ENCODE peak calls at places on chromosomes 7 and 10, in nine cellular contexts. M, K, R, A, G, L, X, O and U are unnamed samples.

GRCh38 chr7:41715000-41715399 is 12.1 kb upstream of the INHBA start:
- DNase-seq in M (no peak), K (no peak), R (no peak), A (no peak), G (no peak), L (no peak), X (no peak), O (no peak), U (no peak)

GRCh38 chr7:101690061-101690460 is 61.0 kb upstream of the MYL10 start:
- DNase-seq in M (no peak), K (no peak), R (no peak), A (no peak), G (no peak), L (no peak), X (no peak), O (no peak), U (no peak)

GRCh38 chr7:150978136-150978789 is at the start of gene KCNH2:
- DNase-seq in M (no peak), K (no peak), R (peak; percentile 80), A (no peak), G (peak; percentile 28), L (no peak), X (no peak), O (no peak), U (no peak)

GRCh38 chr7:150434240-150434639 is 16.2 kb upstream of the GIMAP8 start:
- DNase-seq in M (no peak), K (no peak), R (no peak), A (no peak), G (no peak), L (no peak), X (no peak), O (no peak), U (no peak)

GRCh38 chr10:95246582-95247051 is 44.2 kb downstream of the PDLIM1 start:
- DNase-seq in M (peak; percentile 48), K (peak; percentile 50), R (peak; percentile 25), A (peak; percentile 37), G (no peak), L (peak; percentile 73), X (peak; percentile 52), O (no peak), U (peak; percentile 24)

GRCh38 chr7:28409716-28410627 is 2.3 kb upstream of the CREB5 start:
- DNase-seq in M (no peak), K (no peak), R (no peak), A (no peak), G (no peak), L (peak; percentile 19), X (no peak), O (peak; percentile 84), U (no peak)

GRCh38 chr10:30979956-30980355 is 51.7 kb downstream of the ZNF438 start:
- DNase-seq in M (no peak), K (no peak), R (no peak), A (no peak), G (no peak), L (no peak), X (no peak), O (no peak), U (no peak)

GRCh38 chr10:48609899-48610584 is 5.2 kb upstream of the ARHGAP22 start:
- DNase-seq in M (no peak), K (no peak), R (no peak), A (no peak), G (no peak), L (no peak), X (no peak), O (no peak), U (no peak)

GRCh38 chr10:124648738-124649137 is 95.4 kb downstream of the FAM53B start:
- DNase-seq in M (no peak), K (peak; percentile 51), R (peak; percentile 92), A (peak; percentile 32), G (peak; percentile 56), L (no peak), X (peak; percentile 53), O (no peak), U (no peak)

GRCh38 chr10:124239134-124239533 is 145.7 kb upstream of the CHST15 start:
- DNase-seq in M (no peak), K (no peak), R (no peak), A (no peak), G (no peak), L (no peak), X (no peak), O (no peak), U (no peak)

GRCh38 chr7:27158436-27159277 is 2.2 kb upstream of the HOXA7 start:
- DNase-seq in M (no peak), K (no peak), R (no peak), A (no peak), G (no peak), L (no peak), X (no peak), O (peak; percentile 75), U (no peak)

GRCh38 chr7:20407585-20408466 is 77.1 kb downstream of the ITGB8 start:
- DNase-seq in M (no peak), K (no peak), R (no peak), A (no peak), G (no peak), L (peak; percentile 23), X (no peak), O (no peak), U (no peak)

GRCh38 chr10:72525277-72525676 is 100.6 kb downstream of the MICU1 start:
- DNase-seq in M (no peak), K (no peak), R (no peak), A (no peak), G (no peak), L (no peak), X (no peak), O (no peak), U (no peak)

GRCh38 chr10:65793738-65794425 is 1132.0 kb upstream of the LRRTM3 start:
- DNase-seq in M (no peak), K (no peak), R (no peak), A (no peak), G (no peak), L (peak; percentile 20), X (no peak), O (no peak), U (no peak)

GRCh38 chr7:47253650-47254080 is 328.2 kb downstream of the TNS3 start:
- DNase-seq in M (no peak), K (no peak), R (peak; percentile 35), A (no peak), G (no peak), L (no peak), X (no peak), O (no peak), U (no peak)

GRCh38 chr10:128708182-128708581 is 582.0 kb upstream of the MKI67 start:
- DNase-seq in M (no peak), K (no peak), R (no peak), A (no peak), G (no peak), L (no peak), X (no peak), O (no peak), U (no peak)

GRCh38 chr7:26580666-26581065 is 283.7 kb downstream of the SKAP2 start:
- DNase-seq in M (no peak), K (no peak), R (no peak), A (no peak), G (no peak), L (no peak), X (no peak), O (no peak), U (no peak)

GRCh38 chr7:117907058-117907633 is 33.9 kb upstream of the CTTNBP2 start:
- DNase-seq in M (no peak), K (no peak), R (no peak), A (no peak), G (no peak), L (no peak), X (no peak), O (no peak), U (no peak)

GRCh38 chr7:155717010-155717744 is 72.7 kb downstream of the RBM33 start:
- DNase-seq in M (no peak), K (no peak), R (no peak), A (no peak), G (no peak), L (no peak), X (no peak), O (no peak), U (no peak)

GRCh38 chr7:1663857-1664651 is 6.0 kb upstream of the ELFN1 start:
- DNase-seq in M (no peak), K (no peak), R (no peak), A (no peak), G (no peak), L (no peak), X (no peak), O (peak; percentile 72), U (peak; percentile 6)